ENCODE peak calls at places on chromosomes 6 and 20, in eight cellular contexts. Q is GM13976, B is pancreas, S is AG09319, T is GM13977, Z is astrocyte of the spinal cord, U is Calu3, Y is foreskin keratinocyte. D is an unnamed sample.

GRCh38 chr6:79313254-79313653 is 78.8 kb upstream of the HMGN3 start:
- DNase-seq in Q (no peak), B (peak), S (no peak), T (no peak), Z (no peak), U (peak), Y (peak), D (no peak)

GRCh38 chr6:39520411-39520810 is 197.9 kb upstream of the KCNK16 start:
- DNase-seq in Q (no peak), B (no peak), S (no peak), T (no peak), Z (no peak), U (no peak), Y (no peak), D (no peak)

GRCh38 chr6:101539510-101540245 is 146.2 kb downstream of the GRIK2 start:
- DNase-seq in Q (no peak), B (no peak), S (no peak), T (no peak), Z (peak), U (no peak), Y (peak), D (no peak)

GRCh38 chr6:72948153-72948552 is 277.1 kb downstream of the KHDC1L start:
- DNase-seq in Q (no peak), B (no peak), S (no peak), T (no peak), Z (no peak), U (no peak), Y (no peak), D (no peak)

GRCh38 chr6:92723390-92723931 is 695.9 kb downstream of the EPHA7 start:
- DNase-seq in Q (peak), B (no peak), S (no peak), T (no peak), Z (no peak), U (no peak), Y (no peak), D (no peak)

GRCh38 chr6:107982511-107982910 is 24.5 kb upstream of the SEC63 start:
- DNase-seq in Q (no peak), B (no peak), S (no peak), T (no peak), Z (no peak), U (no peak), Y (no peak), D (no peak)

GRCh38 chr6:83183082-83183828 is 9.8 kb downstream of the PGM3 start:
- DNase-seq in Q (no peak), B (no peak), S (peak), T (no peak), Z (peak), U (no peak), Y (peak), D (no peak)

GRCh38 chr20:62804632-62805364 is at the start of gene OGFR:
- DNase-seq in Q (peak), B (peak), S (no peak), T (peak), Z (peak), U (peak), Y (no peak), D (peak)

GRCh38 chr6:31814677-31815024 is 432 bp downstream of the HSPA1L start:
- DNase-seq in Q (peak), B (peak), S (peak), T (peak), Z (peak), U (peak), Y (peak), D (peak)

GRCh38 chr6:80550271-80550670 is 443.8 kb downstream of the BCKDHB start:
- DNase-seq in Q (no peak), B (no peak), S (no peak), T (no peak), Z (no peak), U (no peak), Y (no peak), D (no peak)

GRCh38 chr20:38260378-38261053 is at the start of gene KIAA1755:
- DNase-seq in Q (no peak), B (no peak), S (no peak), T (no peak), Z (peak), U (no peak), Y (no peak), D (no peak)

GRCh38 chr20:44310664-44311639 is at the start of gene FITM2:
- DNase-seq in Q (peak), B (peak), S (peak), T (peak), Z (peak), U (peak), Y (peak), D (peak)

GRCh38 chr6:48766349-48766748 is 655.4 kb upstream of the PTCHD4 start:
- DNase-seq in Q (no peak), B (no peak), S (no peak), T (no peak), Z (peak), U (peak), Y (peak), D (no peak)

GRCh38 chr6:134698228-134698627 is 251.7 kb downstream of the ALDH8A1 start:
- DNase-seq in Q (no peak), B (no peak), S (peak), T (no peak), Z (no peak), U (no peak), Y (no peak), D (no peak)

GRCh38 chr6:168713839-168714238 is 272.9 kb downstream of the SMOC2 start:
- DNase-seq in Q (no peak), B (peak), S (no peak), T (no peak), Z (no peak), U (peak), Y (no peak), D (no peak)

GRCh38 chr6:139330271-139330670 is 38.5 kb upstream of the TXLNB start:
- DNase-seq in Q (no peak), B (no peak), S (no peak), T (no peak), Z (no peak), U (no peak), Y (no peak), D (no peak)

GRCh38 chr6:5123296-5124135 is 38.4 kb downstream of the PPP1R3G start:
- DNase-seq in Q (no peak), B (no peak), S (no peak), T (no peak), Z (no peak), U (no peak), Y (no peak), D (no peak)

GRCh38 chr6:26195376-26195923 is 108.2 kb downstream of the HFE start:
- DNase-seq in Q (peak), B (peak), S (peak), T (peak), Z (peak), U (peak), Y (peak), D (peak)

GRCh38 chr6:125858427-125859320 is 67.9 kb downstream of the NCOA7 start:
- DNase-seq in Q (peak), B (peak), S (peak), T (peak), Z (peak), U (peak), Y (peak), D (peak)

GRCh38 chr6:115882771-115883170 is 177.9 kb downstream of the FRK start:
- DNase-seq in Q (no peak), B (no peak), S (no peak), T (no peak), Z (no peak), U (no peak), Y (peak), D (no peak)

GRCh38 chr6:27651371-27651732 is 178.4 kb upstream of the ZNF184 start:
- DNase-seq in Q (no peak), B (no peak), S (no peak), T (no peak), Z (no peak), U (peak), Y (no peak), D (no peak)

GRCh38 chr20:57224641-57225138 is 41.8 kb downstream of the BMP7 start:
- DNase-seq in Q (no peak), B (no peak), S (no peak), T (no peak), Z (no peak), U (no peak), Y (no peak), D (no peak)

GRCh38 chr20:9532069-9532809 is 17.8 kb downstream of the LAMP5 start:
- DNase-seq in Q (no peak), B (no peak), S (no peak), T (no peak), Z (no peak), U (no peak), Y (no peak), D (no peak)

GRCh38 chr6:98039876-98040605 is 757.0 kb upstream of the MMS22L start:
- DNase-seq in Q (no peak), B (no peak), S (no peak), T (no peak), Z (peak), U (no peak), Y (no peak), D (no peak)

GRCh38 chr6:14354919-14355572 is 237.5 kb downstream of the CD83 start:
- DNase-seq in Q (no peak), B (peak), S (peak), T (no peak), Z (peak), U (peak), Y (peak), D (no peak)

GRCh38 chr6:41728954-41729353 is 6.5 kb downstream of the TFEB start:
- DNase-seq in Q (no peak), B (no peak), S (no peak), T (no peak), Z (no peak), U (no peak), Y (no peak), D (no peak)

GRCh38 chr6:170355661-170356060 is 49.1 kb downstream of the FAM120B start:
- DNase-seq in Q (no peak), B (no peak), S (no peak), T (no peak), Z (no peak), U (no peak), Y (no peak), D (no peak)

GRCh38 chr6:168439791-168440491 is 1.0 kb upstream of the SMOC2 start:
- DNase-seq in Q (no peak), B (no peak), S (no peak), T (no peak), Z (no peak), U (no peak), Y (no peak), D (no peak)

GRCh38 chr6:139540276-139540675 is 165.8 kb upstream of the CITED2 start:
- DNase-seq in Q (peak), B (no peak), S (no peak), T (no peak), Z (peak), U (peak), Y (no peak), D (peak)

GRCh38 chr6:44622555-44622954 is 235.0 kb downstream of the CDC5L start:
- DNase-seq in Q (no peak), B (no peak), S (no peak), T (no peak), Z (no peak), U (no peak), Y (no peak), D (no peak)

GRCh38 chr6:123648020-123648580 is 11.3 kb upstream of the TRDN start:
- DNase-seq in Q (no peak), B (no peak), S (no peak), T (no peak), Z (no peak), U (no peak), Y (no peak), D (no peak)

GRCh38 chr6:158642805-158643489 is 1.6 kb downstream of the DYNLT1 start:
- DNase-seq in Q (no peak), B (no peak), S (no peak), T (no peak), Z (no peak), U (no peak), Y (no peak), D (no peak)

GRCh38 chr6:150355932-150356331 is 12.9 kb upstream of the IYD start:
- DNase-seq in Q (no peak), B (no peak), S (no peak), T (no peak), Z (no peak), U (no peak), Y (no peak), D (no peak)

GRCh38 chr6:150366118-150366778 is 2.6 kb upstream of the IYD start:
- DNase-seq in Q (no peak), B (no peak), S (no peak), T (no peak), Z (no peak), U (no peak), Y (no peak), D (no peak)

GRCh38 chr6:150363733-150364132 is 5.1 kb upstream of the IYD start:
- DNase-seq in Q (no peak), B (no peak), S (no peak), T (no peak), Z (no peak), U (no peak), Y (no peak), D (no peak)

GRCh38 chr6:150361876-150362275 is 6.9 kb upstream of the IYD start:
- DNase-seq in Q (no peak), B (no peak), S (no peak), T (no peak), Z (no peak), U (no peak), Y (no peak), D (no peak)
- TF ChIP-seq CTCF in Q (no peak), B (no peak), S (no peak), T (no peak), Z (no peak), U (no peak), Y (no peak), D (no peak)

GRCh38 chr20:53837126-53837826 is 233.1 kb downstream of the BCAS1 start:
- DNase-seq in Q (no peak), B (no peak), S (no peak), T (no peak), Z (no peak), U (peak), Y (no peak), D (no peak)
- TF ChIP-seq CTCF in Q (no peak), B (no peak), S (no peak), T (no peak), Z (no peak), U (no peak), Y (no peak), D (no peak)

GRCh38 chr20:21102252-21102609 is 3.9 kb downstream of the LINC00237 start:
- DNase-seq in Q (peak), B (no peak), S (no peak), T (peak), Z (no peak), U (no peak), Y (no peak), D (peak)
- TF ChIP-seq CTCF in Q (no peak), B (no peak), S (no peak), T (no peak), Z (no peak), U (no peak), Y (no peak), D (no peak)

DNA sequence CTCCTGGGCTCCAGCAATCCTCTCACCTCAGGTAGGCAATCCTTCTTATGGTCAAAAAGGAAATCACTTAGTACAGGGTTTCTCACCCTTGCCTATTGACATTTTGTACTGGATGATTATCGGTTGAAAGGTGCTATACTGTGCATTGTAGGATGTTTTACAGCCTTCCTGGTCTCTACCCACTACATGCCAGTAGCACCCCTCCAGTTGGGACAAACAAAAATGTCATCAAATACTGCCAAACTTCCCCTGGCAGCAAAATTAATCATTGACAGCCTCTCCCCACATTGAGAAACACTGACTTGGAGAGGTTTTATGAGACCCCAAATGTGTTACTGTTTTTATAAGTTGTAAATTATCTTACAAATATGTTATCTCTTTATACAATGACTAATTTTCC is 368.1 kb downstream of the PKHD1 start:
- DNase-seq in Q (no peak), B (no peak), S (no peak), T (no peak), Z (no peak), U (no peak), Y (no peak), D (no peak)
- TF ChIP-seq CTCF in Q (no peak), B (no peak), S (no peak), T (no peak), Z (no peak), U (no peak), Y (no peak), D (no peak)